ENCODE peak calls at places on chromosomes 16 and 17, in nine cellular contexts. X, D, W, P, K, E, O, V and I are unnamed samples.
A peak's percentile ranks its signal among the peaks of the same experiment; 100 is the strongest.

GRCh38 chr17:67602974-67603373 is 114.8 kb upstream of the NOL11 start:
- DNase-seq in X (peak; percentile 33), D (peak; percentile 66), W (peak; percentile 17), P (peak; percentile 46), K (peak; percentile 27), E (peak; percentile 64), O (peak; percentile 7), V (peak; percentile 14), I (peak; percentile 4)

GRCh38 chr16:81201267-81201666 is 37.2 kb upstream of the BCO1 start:
- DNase-seq in X (no peak), D (no peak), W (no peak), P (no peak), K (no peak), E (no peak), O (no peak), V (no peak), I (no peak)

GRCh38 chr17:58529275-58529674 is 14.8 kb upstream of the MTMR4 start:
- DNase-seq in X (no peak), D (no peak), W (no peak), P (no peak), K (no peak), E (no peak), O (no peak), V (no peak), I (no peak)

GRCh38 chr16:10828851-10829331 is 10.3 kb upstream of the TVP23A start:
- DNase-seq in X (no peak), D (peak; percentile 92), W (no peak), P (peak; percentile 48), K (no peak), E (no peak), O (no peak), V (peak; percentile 68), I (no peak)

GRCh38 chr17:47830396-47830907 is 889 bp downstream of the MRPL10 start:
- DNase-seq in X (no peak), D (no peak), W (no peak), P (no peak), K (no peak), E (no peak), O (no peak), V (no peak), I (no peak)

GRCh38 chr16:55100100-55100499 is 169.4 kb downstream of the IRX5 start:
- DNase-seq in X (no peak), D (no peak), W (no peak), P (no peak), K (no peak), E (no peak), O (no peak), V (no peak), I (no peak)

GRCh38 chr17:34780438-34780837 is 180.8 kb downstream of the CCT6B start:
- DNase-seq in X (no peak), D (no peak), W (no peak), P (no peak), K (no peak), E (no peak), O (no peak), V (no peak), I (no peak)

GRCh38 chr17:43581581-43581980 is 35.4 kb upstream of the ETV4 start:
- DNase-seq in X (no peak), D (no peak), W (no peak), P (no peak), K (no peak), E (no peak), O (no peak), V (no peak), I (no peak)

GRCh38 chr17:19753049-19753444 is 4.9 kb upstream of the ALDH3A1 start:
- DNase-seq in X (no peak), D (peak; percentile 90), W (no peak), P (peak; percentile 67), K (no peak), E (no peak), O (no peak), V (peak; percentile 31), I (no peak)

GRCh38 chr17:49576121-49576905 is 642 bp downstream of the NXPH3 start:
- DNase-seq in X (no peak), D (no peak), W (peak; percentile 44), P (peak; percentile 20), K (peak; percentile 61), E (no peak), O (no peak), V (no peak), I (no peak)

GRCh38 chr17:64281962-64282752 is 19.1 kb upstream of the TEX2 start:
- DNase-seq in X (peak; percentile 48), D (peak; percentile 71), W (peak; percentile 77), P (peak; percentile 77), K (peak; percentile 54), E (peak; percentile 70), O (peak; percentile 47), V (no peak), I (no peak)

GRCh38 chr16:53449816-53450517 is 15.7 kb downstream of the RBL2 start:
- DNase-seq in X (no peak), D (no peak), W (no peak), P (no peak), K (no peak), E (no peak), O (no peak), V (no peak), I (no peak)

GRCh38 chr16:2450535-2450934 is 9.4 kb upstream of the TEDC2 start:
- DNase-seq in X (no peak), D (no peak), W (no peak), P (no peak), K (no peak), E (no peak), O (no peak), V (no peak), I (no peak)

GRCh38 chr17:56979091-56979480 is 1.2 kb downstream of the SCPEP1 start:
- DNase-seq in X (no peak), D (no peak), W (no peak), P (no peak), K (no peak), E (no peak), O (no peak), V (no peak), I (no peak)

GRCh38 chr17:77720946-77721822 is 237.3 kb upstream of the TNRC6C start:
- DNase-seq in X (no peak), D (no peak), W (no peak), P (no peak), K (no peak), E (peak; percentile 3), O (no peak), V (no peak), I (no peak)

GRCh38 chr17:5769936-5770335 is 185.6 kb upstream of the NLRP1 start:
- DNase-seq in X (no peak), D (peak; percentile 89), W (peak; percentile 65), P (no peak), K (peak; percentile 62), E (no peak), O (no peak), V (no peak), I (no peak)

GRCh38 chr16:26801628-26802027 is 265.1 kb upstream of the C16orf82 start:
- DNase-seq in X (no peak), D (no peak), W (no peak), P (no peak), K (no peak), E (no peak), O (no peak), V (no peak), I (no peak)

GRCh38 chr17:76556759-76557367 is 17.0 kb downstream of the PRCD start:
- DNase-seq in X (peak; percentile 65), D (peak; percentile 59), W (no peak), P (no peak), K (no peak), E (no peak), O (no peak), V (no peak), I (peak; percentile 43)

GRCh38 chr17:65656390-65657250 is 95.2 kb upstream of the AXIN2 start:
- DNase-seq in X (no peak), D (no peak), W (no peak), P (no peak), K (no peak), E (no peak), O (no peak), V (no peak), I (no peak)

GRCh38 chr17:82461827-82462524 is 3.4 kb downstream of the NARF start:
- DNase-seq in X (no peak), D (no peak), W (no peak), P (no peak), K (no peak), E (no peak), O (no peak), V (no peak), I (no peak)

GRCh38 chr17:43360376-43360738 is 38.4 kb upstream of the ARL4D start:
- DNase-seq in X (peak; percentile 91), D (peak; percentile 46), W (peak; percentile 34), P (peak; percentile 85), K (no peak), E (peak; percentile 70), O (no peak), V (peak; percentile 79), I (peak; percentile 86)

GRCh38 chr16:12504312-12504711 is 299.4 kb downstream of the CPPED1 start:
- DNase-seq in X (no peak), D (no peak), W (no peak), P (no peak), K (no peak), E (no peak), O (no peak), V (no peak), I (no peak)

GRCh38 chr16:31138621-31139578 is 3.4 kb upstream of the PRSS8 start:
- DNase-seq in X (no peak), D (peak; percentile 78), W (no peak), P (no peak), K (no peak), E (no peak), O (no peak), V (peak; percentile 4), I (no peak)

GRCh38 chr16:52363082-52363481 is 183.9 kb downstream of the TOX3 start:
- DNase-seq in X (no peak), D (no peak), W (no peak), P (no peak), K (no peak), E (no peak), O (no peak), V (no peak), I (no peak)

GRCh38 chr16:66274335-66275110 is 92.0 kb upstream of the CDH5 start:
- DNase-seq in X (no peak), D (peak; percentile 8), W (peak; percentile 35), P (no peak), K (no peak), E (no peak), O (no peak), V (no peak), I (no peak)